ENCODE peak calls at places on chromosomes 3 and 15, in eight cellular contexts. U, S, G, E, X, C, K and I are unnamed samples.

GRCh38 chr15:86620636-86621349 is 541.1 kb downstream of the AGBL1 start:
- DNase-seq in S (no peak), K (no peak), X (no peak), U (no peak), G (no peak), C (no peak), E (no peak), I (no peak)

GRCh38 chr3:51970606-51971300 is 3.1 kb downstream of the ABHD14B start:
- DNase-seq in E (no peak), G (no peak), K (no peak), X (no peak), S (no peak), C (no peak), U (peak; percentile 82), I (no peak)

GRCh38 chr3:15265655-15266509 is 59.8 kb downstream of the CAPN7 start:
- DNase-seq in X (no peak), K (peak; percentile 16), U (no peak), G (no peak), C (no peak), S (no peak), E (no peak), I (no peak)

GRCh38 chr3:145719118-145719517 is 441.9 kb downstream of the PLOD2 start:
- DNase-seq in S (no peak), G (no peak), C (no peak), E (no peak), K (no peak), U (no peak), X (no peak), I (no peak)

GRCh38 chr3:79361748-79362378 is 405.9 kb downstream of the ROBO1 start:
- DNase-seq in X (no peak), E (no peak), U (no peak), K (no peak), G (peak; percentile 14), S (no peak), C (no peak), I (no peak)

GRCh38 chr15:99125061-99125990 is 20.4 kb downstream of the SYNM start:
- DNase-seq in U (no peak), X (no peak), K (no peak), S (no peak), G (peak; percentile 19), C (no peak), E (no peak), I (no peak)

GRCh38 chr3:133428552-133428951 is 28.7 kb downstream of the BFSP2 start:
- DNase-seq in C (no peak), G (no peak), X (no peak), K (no peak), S (no peak), U (no peak), E (no peak), I (no peak)

GRCh38 chr3:107450254-107450653 is 72.5 kb upstream of the BBX start:
- DNase-seq in G (no peak), E (no peak), X (no peak), C (no peak), K (no peak), S (no peak), U (no peak), I (no peak)

GRCh38 chr3:106227068-106227467 is 358.3 kb upstream of the CBLB start:
- DNase-seq in X (no peak), U (no peak), K (no peak), E (no peak), C (no peak), G (no peak), S (no peak), I (no peak)

GRCh38 chr3:197428117-197428761 is 127.5 kb downstream of the BDH1 start:
- DNase-seq in X (no peak), U (no peak), G (peak; percentile 68), C (peak; percentile 77), S (no peak), E (peak; percentile 26), K (no peak), I (peak; percentile 75)

GRCh38 chr15:100862162-100862561 is 17.5 kb upstream of the ALDH1A3 start:
- DNase-seq in K (peak; percentile 5), U (no peak), E (no peak), S (no peak), G (no peak), C (no peak), X (no peak), I (no peak)

GRCh38 chr3:182172534-182172933 is 460.8 kb downstream of the SOX2 start:
- DNase-seq in E (no peak), G (no peak), S (no peak), U (no peak), X (no peak), C (no peak), K (no peak), I (no peak)

GRCh38 chr15:65326109-65326508 is 21.6 kb downstream of the RNU5B-1 start:
- DNase-seq in C (peak; percentile 49), E (no peak), U (peak; percentile 8), S (peak; percentile 37), G (no peak), X (no peak), K (peak; percentile 34), I (no peak)

GRCh38 chr3:4418156-4418555 is 48.9 kb downstream of the SUMF1 start:
- DNase-seq in C (peak; percentile 37), X (no peak), S (no peak), K (no peak), G (no peak), U (no peak), E (no peak), I (no peak)

GRCh38 chr15:52255935-52256334 is 39.7 kb downstream of the MYO5C start:
- DNase-seq in E (no peak), C (no peak), K (no peak), G (no peak), S (no peak), X (no peak), U (no peak), I (no peak)
- H3K36me3 ChIP-seq in E (no peaks in the 10 kb centered on the region), C (no peaks in the 10 kb centered on the region), K (no peaks in the 10 kb centered on the region), G (no peaks in the 10 kb centered on the region), S (no peaks in the 10 kb centered on the region), X (no peaks in the 10 kb centered on the region), U (no peaks in the 10 kb centered on the region), I (no peaks in the 10 kb centered on the region)

GRCh38 chr3:150146891-150147761 is 176.4 kb upstream of the PFN2 start:
- DNase-seq in S (peak; percentile 40), G (no peak), X (no peak), E (no peak), C (peak; percentile 34), U (peak; percentile 16), K (no peak), I (no peak)

GRCh38 chr3:150150633-150151032 is 179.9 kb upstream of the PFN2 start:
- DNase-seq in X (no peak), S (no peak), U (no peak), K (no peak), E (no peak), G (no peak), C (no peak), I (no peak)

GRCh38 chr3:150145659-150146058 is 175.0 kb upstream of the PFN2 start:
- DNase-seq in S (no peak), K (no peak), U (no peak), E (no peak), C (no peak), G (no peak), X (no peak), I (no peak)

GRCh38 chr3:150149651-150150051 is 179.0 kb upstream of the PFN2 start:
- DNase-seq in K (no peak), C (peak; percentile 39), G (no peak), E (no peak), S (no peak), X (no peak), U (no peak), I (no peak)

DNA sequence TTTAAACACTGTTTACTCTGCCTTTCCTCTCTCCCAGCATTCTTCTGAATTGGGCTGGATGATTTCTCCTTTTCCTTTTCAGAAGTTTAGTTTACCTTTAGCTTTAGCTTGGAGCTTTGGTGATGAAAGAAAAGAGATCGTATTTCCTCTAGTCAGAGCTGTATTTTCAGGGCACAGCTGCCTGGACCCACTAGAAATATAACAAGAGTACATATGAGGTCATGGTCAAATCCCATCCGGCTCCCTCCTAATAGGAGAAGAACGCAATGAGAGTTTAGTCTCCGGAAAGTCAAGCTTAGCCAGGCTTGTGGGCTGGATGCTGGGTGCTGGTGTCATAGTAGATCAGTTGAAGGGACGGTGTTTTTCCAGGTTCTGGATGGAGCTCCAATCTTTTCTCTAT is 177.1 kb upstream of the PFN2 start:
- DNase-seq in S (peak; percentile 29), G (no peak), K (no peak), E (no peak), X (no peak), U (no peak), C (no peak), I (no peak)
- H3K4me3 ChIP-seq in S (no peak overlapping the region), G (no peak overlapping the region), K (no peak overlapping the region), E (no peak overlapping the region), X (no peak overlapping the region), U (no peak overlapping the region), C (no peak overlapping the region), I (no peak overlapping the region)

DNA sequence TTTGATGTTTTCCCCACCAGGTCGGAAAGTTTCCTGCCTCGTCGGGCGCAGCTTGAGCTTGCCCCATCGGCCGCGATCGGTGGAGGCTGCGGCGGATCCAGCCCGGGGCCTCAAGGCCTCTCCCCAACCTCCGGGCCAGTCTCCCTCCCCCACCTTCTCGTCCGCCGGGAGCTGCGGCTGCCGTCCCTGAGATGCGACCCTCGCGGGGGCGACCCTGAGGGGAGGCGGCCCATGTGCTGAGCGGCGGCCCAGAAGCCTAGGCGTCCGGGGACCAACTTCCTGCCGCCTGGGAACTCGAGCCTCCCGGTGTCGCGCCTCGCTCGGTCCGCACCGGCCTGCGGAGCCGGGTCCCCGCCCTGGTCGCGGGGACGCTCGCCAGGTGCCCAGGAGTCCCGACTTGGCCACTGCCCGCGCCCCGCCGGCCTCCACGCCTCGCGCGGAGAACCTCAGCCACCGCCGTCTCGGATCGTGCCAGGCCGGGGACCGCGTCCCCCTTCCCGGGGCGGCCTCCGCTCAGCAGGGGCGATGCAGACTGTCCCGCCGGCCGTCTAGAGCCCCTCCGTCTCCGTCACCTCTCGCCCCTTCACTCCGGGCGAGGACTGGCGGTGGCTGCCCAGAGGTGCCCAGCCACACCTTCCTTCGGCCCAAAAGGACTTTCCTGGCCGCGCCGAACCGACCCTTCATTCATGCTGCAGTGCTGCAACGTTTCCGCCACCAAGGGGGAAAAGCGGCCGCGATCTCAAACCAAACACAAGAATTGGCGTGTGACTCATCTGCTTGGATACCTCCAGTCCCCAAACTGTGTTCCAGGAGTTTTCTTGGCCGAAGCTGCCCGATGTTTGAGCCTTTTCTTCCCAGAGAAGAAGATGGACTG is 656 bp downstream of the SLMAP start:
- DNase-seq in C (peak; percentile 57), X (no peak), E (no peak), U (peak; percentile 53), K (peak; percentile 58), S (peak; percentile 60), G (peak; percentile 58), I (peak; percentile 70)
- TF ChIP-seq POLR2A in C (no peak), X (no peak), E (no peak), U (no peak), K (no peak), S (no peak), G (peak; percentile 33), I (no peak)

DNA sequence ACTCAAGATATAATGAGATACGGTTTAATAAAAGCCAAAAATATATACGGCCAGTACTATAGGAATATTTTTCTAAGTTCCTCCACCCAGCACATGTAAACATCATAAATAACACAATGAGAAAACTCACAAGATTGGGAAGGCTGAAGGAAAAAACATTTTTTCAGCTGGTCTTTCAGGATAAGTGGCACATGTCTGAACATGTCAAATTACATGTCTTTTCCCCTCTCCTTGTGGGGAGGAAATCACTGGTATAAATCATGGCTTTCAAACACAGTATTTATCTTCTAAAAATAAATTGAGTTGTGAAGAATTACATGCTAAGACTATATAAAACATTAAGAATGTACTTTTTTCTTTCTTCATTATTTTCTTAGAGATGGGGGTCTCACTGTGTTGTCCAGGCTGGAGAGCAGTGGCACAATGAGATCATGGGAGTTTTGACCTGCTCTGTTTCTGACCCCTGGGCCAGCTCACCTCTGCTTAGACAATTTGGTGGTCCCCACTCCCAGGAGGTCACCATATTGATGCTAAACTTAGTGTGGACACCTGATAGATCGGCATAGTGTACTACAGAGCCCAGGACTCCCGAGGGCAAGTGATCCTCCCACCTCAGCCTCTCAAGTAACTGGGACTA is 32.8 kb downstream of the ETV5 start:
- DNase-seq in S (no peak), G (no peak), K (no peak), X (no peak), C (no peak), E (no peak), U (no peak), I (no peak)
- H3K36me3 ChIP-seq in S (no peaks in the 10 kb centered on the region), G (peaks cover 6% of the 10 kb centered on the region), K (no peaks in the 10 kb centered on the region), X (no peaks in the 10 kb centered on the region), C (peaks cover 15% of the 10 kb centered on the region), E (no peaks in the 10 kb centered on the region), U (no peaks in the 10 kb centered on the region), I (no peaks in the 10 kb centered on the region)